ENCODE peak calls at places on chromosome 14, in eight cellular contexts. N is Peyer's patch, X is smooth muscle cell of the brain vasculature, T is KBM-7, D is foreskin fibroblast, J is heart right ventricle, P is HS-27A, S is HFFc6. E is an unnamed sample.

GRCh38 chr14:59631237-59631636 is 54.6 kb upstream of the CCDC175 start:
- DNase-seq in J (no peak), N (no peak), P (no peak), T (peak), S (no peak), D (no peak), X (no peak), E (no peak)

GRCh38 chr14:29927596-29928341 is at the start of gene PRKD1:
- DNase-seq in D (peak), J (peak), X (no peak), S (peak), T (peak), P (no peak), N (peak), E (peak)

GRCh38 chr14:105945891-105946290 is 419.5 kb downstream of the TMEM121 start:
- DNase-seq in N (no peak), X (no peak), D (no peak), T (peak), S (no peak), J (no peak), P (no peak), E (no peak)

GRCh38 chr14:56794088-56794556 is 16.2 kb downstream of the OTX2 start:
- DNase-seq in J (no peak), T (no peak), N (no peak), S (no peak), P (no peak), D (no peak), X (no peak), E (no peak)

GRCh38 chr14:105281354-105282097 is 19.3 kb downstream of the BRF1 start:
- DNase-seq in T (peak), S (peak), D (peak), X (peak), P (no peak), N (no peak), J (no peak), E (peak)

GRCh38 chr14:49880267-49881064 is 12.4 kb upstream of the ARF6 start:
- DNase-seq in N (no peak), D (peak), J (no peak), P (no peak), T (no peak), S (peak), X (no peak), E (peak)

GRCh38 chr14:101957406-101958234 is 6.8 kb upstream of the DYNC1H1 start:
- DNase-seq in D (no peak), P (no peak), N (peak), T (no peak), X (no peak), J (no peak), S (no peak), E (no peak)

GRCh38 chr14:38171197-38171596 is 36.5 kb upstream of the SSTR1 start:
- DNase-seq in D (peak), T (no peak), S (peak), J (no peak), P (no peak), N (no peak), X (no peak), E (no peak)

GRCh38 chr14:105748204-105748578 is 221.8 kb downstream of the TMEM121 start:
- DNase-seq in T (no peak), J (peak), S (no peak), D (no peak), X (no peak), N (peak), P (no peak), E (no peak)

GRCh38 chr14:22313172-22313801 is 275.7 kb downstream of the DAD1 start:
- DNase-seq in N (no peak), S (peak), X (no peak), T (no peak), D (no peak), J (no peak), P (peak), E (no peak)

GRCh38 chr14:63632932-63633514 is 8.6 kb downstream of the WDR89 start:
- DNase-seq in X (peak), N (no peak), T (peak), S (peak), J (no peak), P (no peak), D (no peak), E (peak)

GRCh38 chr14:22319526-22320352 is 269.3 kb downstream of the DAD1 start:
- DNase-seq in N (no peak), S (peak), J (no peak), D (peak), X (peak), P (peak), T (peak), E (peak)

GRCh38 chr14:30657606-30658163 is 35.6 kb downstream of the SCFD1 start:
- DNase-seq in D (no peak), S (no peak), T (peak), J (no peak), P (no peak), N (no peak), X (no peak), E (no peak)

GRCh38 chr14:81384900-81385299 is 15.2 kb downstream of the STON2 start:
- DNase-seq in J (no peak), S (no peak), X (no peak), P (no peak), D (no peak), N (no peak), T (no peak), E (peak)

GRCh38 chr14:64612021-64612380 is 62.2 kb downstream of the PPP1R36 start:
- DNase-seq in X (no peak), D (peak), T (no peak), P (peak), S (peak), J (no peak), N (no peak), E (peak)

GRCh38 chr14:29144598-29144997 is 378.0 kb downstream of the FOXG1 start:
- DNase-seq in X (peak), D (peak), J (no peak), N (no peak), S (peak), P (peak), T (no peak), E (peak)

GRCh38 chr14:100832311-100832960 is 6.5 kb downstream of the MEG3 start:
- DNase-seq in P (no peak), J (no peak), D (no peak), N (no peak), T (no peak), X (no peak), S (no peak), E (no peak)

E was measured in fibroblast of lung.